ENCODE peak calls at places on chromosomes 16 and 17, in six cellular contexts. One of them, this sample, is unnamed.

GRCh38 chr17:64160378-64160777 is 30.4 kb upstream of the ERN1 start:
- DNase-seq in testis: no peak
- DNase-seq in left ventricle myocardium inferior: no peak
- DNase-seq in body of pancreas: no peak
- DNase-seq in upper lobe of left lung: no peak
- DNase-seq in endothelial cell of umbilical vein: no peak
- DNase-seq in this sample: no peak

GRCh38 chr17:29241015-29241963 is 5.4 kb upstream of the CRYBA1 start:
- DNase-seq in body of pancreas: peak; percentile 50
- DNase-seq in left ventricle myocardium inferior: no peak
- DNase-seq in testis: no peak
- DNase-seq in upper lobe of left lung: no peak
- DNase-seq in endothelial cell of umbilical vein: peak; percentile 82
- DNase-seq in this sample: no peak

GRCh38 chr16:13441675-13442074 is 478.3 kb upstream of the ERCC4 start:
- DNase-seq in endothelial cell of umbilical vein: no peak
- DNase-seq in upper lobe of left lung: no peak
- DNase-seq in body of pancreas: no peak
- DNase-seq in left ventricle myocardium inferior: no peak
- DNase-seq in testis: no peak
- DNase-seq in this sample: no peak

GRCh38 chr17:37519241-37519985 is 29.7 kb downstream of the DUSP14 start:
- DNase-seq in testis: no peak
- DNase-seq in upper lobe of left lung: no peak
- DNase-seq in left ventricle myocardium inferior: no peak
- DNase-seq in endothelial cell of umbilical vein: no peak
- DNase-seq in body of pancreas: no peak
- DNase-seq in this sample: no peak

GRCh38 chr16:85514295-85514600 is 98.9 kb upstream of the GSE1 start:
- DNase-seq in body of pancreas: peak; percentile 90
- DNase-seq in upper lobe of left lung: peak; percentile 89
- DNase-seq in testis: no peak
- DNase-seq in left ventricle myocardium inferior: peak; percentile 81
- DNase-seq in endothelial cell of umbilical vein: no peak
- DNase-seq in this sample: peak; percentile 59

GRCh38 chr16:75111514-75112280 is 4.9 kb downstream of the LDHD start:
- DNase-seq in upper lobe of left lung: no peak
- DNase-seq in body of pancreas: no peak
- DNase-seq in testis: no peak
- DNase-seq in endothelial cell of umbilical vein: peak; percentile 41
- DNase-seq in left ventricle myocardium inferior: no peak
- DNase-seq in this sample: no peak

GRCh38 chr16:3594316-3595109 is 16.9 kb downstream of the SLX4 start:
- DNase-seq in upper lobe of left lung: no peak
- DNase-seq in endothelial cell of umbilical vein: no peak
- DNase-seq in testis: no peak
- DNase-seq in left ventricle myocardium inferior: no peak
- DNase-seq in body of pancreas: no peak
- DNase-seq in this sample: no peak

GRCh38 chr17:11238710-11239109 is 2.3 kb upstream of the SHISA6 start:
- DNase-seq in endothelial cell of umbilical vein: no peak
- DNase-seq in body of pancreas: no peak
- DNase-seq in left ventricle myocardium inferior: no peak
- DNase-seq in testis: no peak
- DNase-seq in upper lobe of left lung: no peak
- DNase-seq in this sample: no peak

GRCh38 chr17:21286771-21287702 is 2.5 kb downstream of the MAP2K3 start:
- DNase-seq in testis: no peak
- DNase-seq in endothelial cell of umbilical vein: no peak
- DNase-seq in left ventricle myocardium inferior: no peak
- DNase-seq in body of pancreas: peak; percentile 70
- DNase-seq in upper lobe of left lung: no peak
- DNase-seq in this sample: peak; percentile 83

GRCh38 chr17:75684924-75685323 is 17.8 kb downstream of the SAP30BP start:
- DNase-seq in endothelial cell of umbilical vein: no peak
- DNase-seq in testis: no peak
- DNase-seq in left ventricle myocardium inferior: no peak
- DNase-seq in body of pancreas: peak; percentile 20
- DNase-seq in upper lobe of left lung: no peak
- DNase-seq in this sample: peak; percentile 68

GRCh38 chr17:78803161-78803845 is 21.2 kb upstream of the CYTH1 start:
- DNase-seq in left ventricle myocardium inferior: no peak
- DNase-seq in body of pancreas: no peak
- DNase-seq in upper lobe of left lung: no peak
- DNase-seq in endothelial cell of umbilical vein: no peak
- DNase-seq in testis: no peak
- DNase-seq in this sample: peak; percentile 74

GRCh38 chr16:67312450-67313118 is 14.0 kb downstream of the KCTD19 start:
- DNase-seq in left ventricle myocardium inferior: no peak
- DNase-seq in upper lobe of left lung: no peak
- DNase-seq in body of pancreas: no peak
- DNase-seq in testis: no peak
- DNase-seq in endothelial cell of umbilical vein: peak; percentile 6
- DNase-seq in this sample: no peak

GRCh38 chr16:31842864-31843263 is 30.7 kb upstream of the ZNF267 start:
- DNase-seq in testis: no peak
- DNase-seq in upper lobe of left lung: no peak
- DNase-seq in left ventricle myocardium inferior: no peak
- DNase-seq in body of pancreas: no peak
- DNase-seq in endothelial cell of umbilical vein: no peak
- DNase-seq in this sample: no peak

GRCh38 chr17:31568140-31568938 is 176.9 kb downstream of the RAB11FIP4 start:
- DNase-seq in body of pancreas: no peak
- DNase-seq in endothelial cell of umbilical vein: no peak
- DNase-seq in left ventricle myocardium inferior: no peak
- DNase-seq in upper lobe of left lung: peak; percentile 71
- DNase-seq in testis: no peak
- DNase-seq in this sample: no peak

GRCh38 chr16:53220585-53220984 is 165.8 kb downstream of the CHD9 start:
- DNase-seq in upper lobe of left lung: no peak
- DNase-seq in endothelial cell of umbilical vein: peak; percentile 71
- DNase-seq in testis: no peak
- DNase-seq in left ventricle myocardium inferior: no peak
- DNase-seq in body of pancreas: no peak
- DNase-seq in this sample: no peak

GRCh38 chr16:67277294-67277998 is 1.9 kb upstream of the PLEKHG4 start:
- DNase-seq in testis: no peak
- DNase-seq in endothelial cell of umbilical vein: peak; percentile 87
- DNase-seq in left ventricle myocardium inferior: no peak
- DNase-seq in body of pancreas: peak; percentile 60
- DNase-seq in upper lobe of left lung: no peak
- DNase-seq in this sample: no peak

GRCh38 chr16:77784441-77785356 is 3.7 kb upstream of the VAT1L start:
- DNase-seq in endothelial cell of umbilical vein: no peak
- DNase-seq in upper lobe of left lung: peak; percentile 67
- DNase-seq in body of pancreas: no peak
- DNase-seq in left ventricle myocardium inferior: no peak
- DNase-seq in testis: no peak
- DNase-seq in this sample: no peak

GRCh38 chr17:32516940-32517711 is 30.3 kb downstream of the CDK5R1 start:
- DNase-seq in testis: no peak
- DNase-seq in left ventricle myocardium inferior: no peak
- DNase-seq in body of pancreas: no peak
- DNase-seq in upper lobe of left lung: no peak
- DNase-seq in endothelial cell of umbilical vein: no peak
- DNase-seq in this sample: no peak

GRCh38 chr17:7438050-7438614 is 1.2 kb upstream of the FGF11 start:
- DNase-seq in testis: peak; percentile 72
- DNase-seq in left ventricle myocardium inferior: peak; percentile 78
- DNase-seq in upper lobe of left lung: peak; percentile 95
- DNase-seq in body of pancreas: peak; percentile 48
- DNase-seq in endothelial cell of umbilical vein: peak; percentile 18
- DNase-seq in this sample: peak; percentile 73
- H3K4me3 ChIP-seq in testis: peak overlapping the region; percentile 37
- H3K4me3 ChIP-seq in left ventricle myocardium inferior: peak overlapping the region; percentile 69
- H3K4me3 ChIP-seq in upper lobe of left lung: peak overlapping the region; percentile 35
- H3K4me3 ChIP-seq in body of pancreas: no peak overlapping the region
- H3K4me3 ChIP-seq in endothelial cell of umbilical vein: no peak overlapping the region
- H3K4me3 ChIP-seq in this sample: no peak overlapping the region

GRCh38 chr17:1047886-1048470 is 51.0 kb downstream of the TIMM22 start:
- DNase-seq in left ventricle myocardium inferior: no peak
- DNase-seq in endothelial cell of umbilical vein: no peak
- DNase-seq in upper lobe of left lung: peak; percentile 56
- DNase-seq in testis: no peak
- DNase-seq in body of pancreas: no peak
- DNase-seq in this sample: no peak
- H3K27ac ChIP-seq in left ventricle myocardium inferior: peak overlapping the region; percentile 95
- H3K27ac ChIP-seq in endothelial cell of umbilical vein: no peak overlapping the region
- H3K27ac ChIP-seq in upper lobe of left lung: peak overlapping the region; percentile 71
- H3K27ac ChIP-seq in testis: no peak overlapping the region
- H3K27ac ChIP-seq in body of pancreas: no peak overlapping the region
- H3K27ac ChIP-seq in this sample: no peak overlapping the region

GRCh38 chr17:18626152-18626870 is 17.9 kb downstream of the TBC1D28 start:
- DNase-seq in testis: no peak
- DNase-seq in left ventricle myocardium inferior: no peak
- DNase-seq in body of pancreas: no peak
- DNase-seq in endothelial cell of umbilical vein: peak; percentile 1
- DNase-seq in upper lobe of left lung: peak; percentile 49
- DNase-seq in this sample: no peak
- H3K4me3 ChIP-seq in testis: peak overlapping the region; percentile 71
- H3K4me3 ChIP-seq in left ventricle myocardium inferior: peak overlapping the region; percentile 70
- H3K4me3 ChIP-seq in body of pancreas: no peak overlapping the region
- H3K4me3 ChIP-seq in endothelial cell of umbilical vein: no peak overlapping the region
- H3K4me3 ChIP-seq in upper lobe of left lung: peak overlapping the region; percentile 35
- H3K4me3 ChIP-seq in this sample: peak overlapping the region; percentile 13

GRCh38 chr17:2172447-2172938 is 117.6 kb downstream of the HIC1 start:
- DNase-seq in left ventricle myocardium inferior: peak; percentile 49
- DNase-seq in endothelial cell of umbilical vein: no peak
- DNase-seq in upper lobe of left lung: no peak
- DNase-seq in body of pancreas: peak; percentile 58
- DNase-seq in testis: no peak
- DNase-seq in this sample: no peak
- H3K27ac ChIP-seq in left ventricle myocardium inferior: peak overlapping the region; percentile 90
- H3K27ac ChIP-seq in endothelial cell of umbilical vein: peak overlapping the region; percentile 94
- H3K27ac ChIP-seq in upper lobe of left lung: peak overlapping the region; percentile 83
- H3K27ac ChIP-seq in body of pancreas: peak overlapping the region; percentile 63
- H3K27ac ChIP-seq in testis: no peak overlapping the region
- H3K27ac ChIP-seq in this sample: peak overlapping the region; percentile 67

GRCh38 chr17:28042721-28043291 is 329 bp downstream of the NLK start:
- DNase-seq in body of pancreas: no peak
- DNase-seq in left ventricle myocardium inferior: no peak
- DNase-seq in upper lobe of left lung: peak; percentile 57
- DNase-seq in endothelial cell of umbilical vein: no peak
- DNase-seq in testis: no peak
- DNase-seq in this sample: no peak

GRCh38 chr17:28041844-28042656 is 427 bp upstream of the NLK start:
- DNase-seq in testis: no peak
- DNase-seq in left ventricle myocardium inferior: no peak
- DNase-seq in endothelial cell of umbilical vein: no peak
- DNase-seq in body of pancreas: no peak
- DNase-seq in upper lobe of left lung: no peak
- DNase-seq in this sample: no peak

GRCh38 chr17:28042657-28042720 is at the start of gene NLK:
- DNase-seq in testis: no peak
- DNase-seq in endothelial cell of umbilical vein: no peak
- DNase-seq in left ventricle myocardium inferior: no peak
- DNase-seq in upper lobe of left lung: no peak
- DNase-seq in body of pancreas: no peak
- DNase-seq in this sample: no peak

GRCh38 chr17:28043296-28043695 is 819 bp downstream of the NLK start:
- DNase-seq in upper lobe of left lung: no peak
- DNase-seq in body of pancreas: no peak
- DNase-seq in left ventricle myocardium inferior: no peak
- DNase-seq in endothelial cell of umbilical vein: no peak
- DNase-seq in testis: no peak
- DNase-seq in this sample: no peak

DNA sequence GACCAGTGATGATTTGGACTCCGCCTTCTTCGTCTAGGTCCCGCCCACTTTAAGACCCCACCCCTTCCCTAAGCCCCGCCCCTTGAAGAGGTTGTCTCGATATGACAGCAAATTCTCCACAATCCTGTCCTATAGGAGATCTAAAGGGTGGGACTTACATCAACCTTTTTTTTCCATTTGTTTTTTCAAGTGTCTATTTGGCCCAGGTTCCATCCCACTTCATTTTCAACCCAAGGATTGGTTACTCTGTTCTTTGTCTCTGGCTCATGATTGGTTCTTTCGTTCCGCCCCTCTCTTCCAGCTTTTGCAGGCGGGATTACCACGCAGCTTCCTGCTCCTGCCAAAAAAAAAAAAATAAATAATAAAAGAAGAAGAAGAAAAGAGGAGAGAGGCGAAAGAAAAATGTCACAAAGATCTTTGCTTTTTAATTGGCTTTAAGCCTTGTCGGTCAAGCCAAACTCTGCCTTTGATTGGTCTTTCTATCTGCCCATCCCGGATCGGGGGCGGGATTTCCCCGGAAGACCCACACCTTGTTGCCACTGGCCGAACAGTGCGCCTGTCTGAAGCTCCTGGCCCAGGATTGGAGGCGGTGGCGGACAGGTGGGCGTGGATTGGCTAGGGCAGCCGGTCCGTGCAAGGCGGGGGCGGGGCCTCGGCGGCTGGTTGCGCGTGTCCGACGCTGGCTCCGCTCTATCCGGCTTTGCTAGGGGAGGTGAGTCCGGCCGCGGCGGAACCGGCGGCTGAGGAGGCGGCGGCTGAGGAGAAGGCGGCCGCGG is 1.2 kb upstream of the NLK start:
- DNase-seq in upper lobe of left lung: peak; percentile 100
- DNase-seq in testis: peak; percentile 99
- DNase-seq in left ventricle myocardium inferior: peak; percentile 100
- DNase-seq in endothelial cell of umbilical vein: peak; percentile 100
- DNase-seq in body of pancreas: peak; percentile 100
- DNase-seq in this sample: peak; percentile 100
- H3K4me3 ChIP-seq in upper lobe of left lung: peak overlapping the region; percentile 97
- H3K4me3 ChIP-seq in testis: peak overlapping the region; percentile 92
- H3K4me3 ChIP-seq in left ventricle myocardium inferior: peak overlapping the region; percentile 96
- H3K4me3 ChIP-seq in endothelial cell of umbilical vein: no peak overlapping the region
- H3K4me3 ChIP-seq in body of pancreas: peak overlapping the region; percentile 99
- H3K4me3 ChIP-seq in this sample: peak overlapping the region; percentile 78